ENCODE peak calls at places on chromosomes 1 and 21, in five cellular contexts. One of them, this sample, is unnamed.

GRCh38 chr1:226186124-226187018 is at the start of gene ACBD3:
- DNase-seq in activated naive CD8-positive, alpha-beta T cell treated with anti-CD3 and anti-CD28 coated beads for 36 hours: peak
- DNase-seq in left ventricle myocardium superior: peak
- DNase-seq in gastrocnemius medialis: peak
- DNase-seq in H9: peak
- DNase-seq in this sample: peak

GRCh38 chr1:64845831-64846425 is 101.1 kb downstream of the RAVER2 start:
- DNase-seq in left ventricle myocardium superior: no peak
- DNase-seq in gastrocnemius medialis: no peak
- DNase-seq in H9: no peak
- DNase-seq in activated naive CD8-positive, alpha-beta T cell treated with anti-CD3 and anti-CD28 coated beads for 36 hours: no peak
- DNase-seq in this sample: peak

GRCh38 chr1:220810963-220811362 is 24.2 kb downstream of the MTARC1 start:
- DNase-seq in H9: no peak
- DNase-seq in gastrocnemius medialis: no peak
- DNase-seq in left ventricle myocardium superior: no peak
- DNase-seq in activated naive CD8-positive, alpha-beta T cell treated with anti-CD3 and anti-CD28 coated beads for 36 hours: no peak
- DNase-seq in this sample: no peak

GRCh38 chr21:38242036-38242435 is 14.8 kb upstream of the KCNJ15 start:
- DNase-seq in gastrocnemius medialis: no peak
- DNase-seq in activated naive CD8-positive, alpha-beta T cell treated with anti-CD3 and anti-CD28 coated beads for 36 hours: no peak
- DNase-seq in H9: no peak
- DNase-seq in left ventricle myocardium superior: no peak
- DNase-seq in this sample: no peak

GRCh38 chr1:200510228-200510623 is 100.4 kb upstream of the ZNF281 start:
- DNase-seq in H9: peak
- DNase-seq in gastrocnemius medialis: peak
- DNase-seq in activated naive CD8-positive, alpha-beta T cell treated with anti-CD3 and anti-CD28 coated beads for 36 hours: peak
- DNase-seq in left ventricle myocardium superior: no peak
- DNase-seq in this sample: peak

GRCh38 chr1:203512830-203513578 is 19.1 kb downstream of the OPTC start:
- DNase-seq in left ventricle myocardium superior: no peak
- DNase-seq in H9: no peak
- DNase-seq in activated naive CD8-positive, alpha-beta T cell treated with anti-CD3 and anti-CD28 coated beads for 36 hours: peak
- DNase-seq in gastrocnemius medialis: peak
- DNase-seq in this sample: peak

GRCh38 chr21:34642211-34643075 is 26.4 kb upstream of the CLIC6 start:
- DNase-seq in left ventricle myocardium superior: no peak
- DNase-seq in gastrocnemius medialis: no peak
- DNase-seq in activated naive CD8-positive, alpha-beta T cell treated with anti-CD3 and anti-CD28 coated beads for 36 hours: no peak
- DNase-seq in H9: no peak
- DNase-seq in this sample: no peak

GRCh38 chr1:39294531-39294930 is 90.0 kb downstream of the MACF1 start:
- DNase-seq in H9: no peak
- DNase-seq in left ventricle myocardium superior: no peak
- DNase-seq in activated naive CD8-positive, alpha-beta T cell treated with anti-CD3 and anti-CD28 coated beads for 36 hours: no peak
- DNase-seq in gastrocnemius medialis: no peak
- DNase-seq in this sample: no peak

GRCh38 chr1:183239793-183240625 is 53.9 kb downstream of the LAMC2 start:
- DNase-seq in gastrocnemius medialis: peak
- DNase-seq in H9: no peak
- DNase-seq in left ventricle myocardium superior: peak
- DNase-seq in activated naive CD8-positive, alpha-beta T cell treated with anti-CD3 and anti-CD28 coated beads for 36 hours: no peak
- DNase-seq in this sample: no peak

GRCh38 chr1:53134961-53135734 is 7.3 kb downstream of the SLC1A7 start:
- DNase-seq in activated naive CD8-positive, alpha-beta T cell treated with anti-CD3 and anti-CD28 coated beads for 36 hours: no peak
- DNase-seq in H9: no peak
- DNase-seq in gastrocnemius medialis: no peak
- DNase-seq in left ventricle myocardium superior: no peak
- DNase-seq in this sample: no peak

GRCh38 chr1:109794319-109795132 is 30.8 kb upstream of the EPS8L3 start:
- DNase-seq in gastrocnemius medialis: no peak
- DNase-seq in H9: peak
- DNase-seq in activated naive CD8-positive, alpha-beta T cell treated with anti-CD3 and anti-CD28 coated beads for 36 hours: no peak
- DNase-seq in left ventricle myocardium superior: no peak
- DNase-seq in this sample: no peak

GRCh38 chr1:19877821-19878636 is 4.2 kb upstream of the OTUD3 start:
- DNase-seq in H9: no peak
- DNase-seq in gastrocnemius medialis: no peak
- DNase-seq in left ventricle myocardium superior: no peak
- DNase-seq in activated naive CD8-positive, alpha-beta T cell treated with anti-CD3 and anti-CD28 coated beads for 36 hours: no peak
- DNase-seq in this sample: no peak

GRCh38 chr1:53341521-53341895 is 13.6 kb upstream of the LRP8 start:
- DNase-seq in activated naive CD8-positive, alpha-beta T cell treated with anti-CD3 and anti-CD28 coated beads for 36 hours: no peak
- DNase-seq in gastrocnemius medialis: no peak
- DNase-seq in H9: peak
- DNase-seq in left ventricle myocardium superior: no peak
- DNase-seq in this sample: no peak

GRCh38 chr1:1359668-1360468 is 1.5 kb upstream of the MXRA8 start:
- DNase-seq in H9: no peak
- DNase-seq in gastrocnemius medialis: peak
- DNase-seq in left ventricle myocardium superior: peak
- DNase-seq in activated naive CD8-positive, alpha-beta T cell treated with anti-CD3 and anti-CD28 coated beads for 36 hours: no peak
- DNase-seq in this sample: peak

GRCh38 chr1:206583461-206584264 is 28.6 kb downstream of the EIF2D start:
- DNase-seq in gastrocnemius medialis: peak
- DNase-seq in activated naive CD8-positive, alpha-beta T cell treated with anti-CD3 and anti-CD28 coated beads for 36 hours: peak
- DNase-seq in H9: peak
- DNase-seq in left ventricle myocardium superior: peak
- DNase-seq in this sample: peak

GRCh38 chr1:228004887-228005462 is 1.8 kb upstream of the WNT3A start:
- DNase-seq in left ventricle myocardium superior: no peak
- DNase-seq in H9: peak
- DNase-seq in activated naive CD8-positive, alpha-beta T cell treated with anti-CD3 and anti-CD28 coated beads for 36 hours: no peak
- DNase-seq in gastrocnemius medialis: no peak
- DNase-seq in this sample: no peak

GRCh38 chr1:31835415-31835814 is 19.6 kb upstream of the SPOCD1 start:
- DNase-seq in H9: no peak
- DNase-seq in gastrocnemius medialis: no peak
- DNase-seq in activated naive CD8-positive, alpha-beta T cell treated with anti-CD3 and anti-CD28 coated beads for 36 hours: no peak
- DNase-seq in left ventricle myocardium superior: no peak
- DNase-seq in this sample: no peak

GRCh38 chr1:5826601-5827000 is 165.6 kb downstream of the NPHP4 start:
- DNase-seq in activated naive CD8-positive, alpha-beta T cell treated with anti-CD3 and anti-CD28 coated beads for 36 hours: no peak
- DNase-seq in H9: no peak
- DNase-seq in left ventricle myocardium superior: no peak
- DNase-seq in gastrocnemius medialis: no peak
- DNase-seq in this sample: no peak

GRCh38 chr1:19758227-19758830 is 41.4 kb downstream of the TMCO4 start:
- DNase-seq in H9: no peak
- DNase-seq in activated naive CD8-positive, alpha-beta T cell treated with anti-CD3 and anti-CD28 coated beads for 36 hours: no peak
- DNase-seq in gastrocnemius medialis: no peak
- DNase-seq in left ventricle myocardium superior: no peak
- DNase-seq in this sample: no peak

This sample was measured in brain pericyte.